ENCODE peak calls at places on chromosomes 2 and 18, in six cellular contexts. One of them, this sample, is unnamed. For H3K9me3, the result is how much of the 10 kb centered on the place peaks cover.

GRCh38 chr2:230956827-230957755 is 32.0 kb upstream of the GPR55 start:
- DNase-seq in A673: peak
- DNase-seq in fibroblast of lung: peak
- DNase-seq in aorta: peak
- DNase-seq in left lung: peak
- DNase-seq in heart right ventricle: peak
- DNase-seq in this sample: no peak

GRCh38 chr18:23824704-23825103 is 135.5 kb downstream of the LAMA3 start:
- DNase-seq in heart right ventricle: no peak
- DNase-seq in fibroblast of lung: no peak
- DNase-seq in A673: no peak
- DNase-seq in aorta: no peak
- DNase-seq in left lung: no peak
- DNase-seq in this sample: no peak

GRCh38 chr2:151638188-151638933 is 95.9 kb downstream of the NEB start:
- DNase-seq in A673: peak
- DNase-seq in heart right ventricle: no peak
- DNase-seq in fibroblast of lung: peak
- DNase-seq in left lung: no peak
- DNase-seq in aorta: no peak
- DNase-seq in this sample: no peak

GRCh38 chr18:62455222-62455621 is 67.6 kb upstream of the ZCCHC2 start:
- DNase-seq in heart right ventricle: no peak
- DNase-seq in fibroblast of lung: no peak
- DNase-seq in A673: no peak
- DNase-seq in left lung: no peak
- DNase-seq in aorta: no peak
- DNase-seq in this sample: no peak

GRCh38 chr2:38871432-38871831 is 4.3 kb downstream of the DHX57 start:
- DNase-seq in A673: no peak
- DNase-seq in heart right ventricle: no peak
- DNase-seq in left lung: no peak
- DNase-seq in fibroblast of lung: no peak
- DNase-seq in aorta: no peak
- DNase-seq in this sample: no peak

GRCh38 chr2:66717491-66717890 is 282.6 kb downstream of the MEIS1 start:
- DNase-seq in left lung: no peak
- DNase-seq in heart right ventricle: no peak
- DNase-seq in fibroblast of lung: peak
- DNase-seq in A673: peak
- DNase-seq in aorta: no peak
- DNase-seq in this sample: no peak

GRCh38 chr2:26495705-26496271 is 17.9 kb upstream of the OTOF start:
- DNase-seq in left lung: no peak
- DNase-seq in A673: no peak
- DNase-seq in heart right ventricle: no peak
- DNase-seq in fibroblast of lung: no peak
- DNase-seq in aorta: no peak
- DNase-seq in this sample: no peak

GRCh38 chr2:200276472-200276871 is 30.0 kb upstream of the SPATS2L start:
- DNase-seq in fibroblast of lung: no peak
- DNase-seq in left lung: no peak
- DNase-seq in heart right ventricle: no peak
- DNase-seq in aorta: no peak
- DNase-seq in A673: no peak
- DNase-seq in this sample: no peak

GRCh38 chr2:142682528-142682927 is 194.9 kb upstream of the KYNU start:
- DNase-seq in heart right ventricle: no peak
- DNase-seq in left lung: no peak
- DNase-seq in A673: peak
- DNase-seq in aorta: no peak
- DNase-seq in fibroblast of lung: peak
- DNase-seq in this sample: no peak

GRCh38 chr2:19887508-19887907 is 14.3 kb downstream of the TTC32 start:
- DNase-seq in aorta: no peak
- DNase-seq in heart right ventricle: no peak
- DNase-seq in left lung: no peak
- DNase-seq in fibroblast of lung: no peak
- DNase-seq in A673: no peak
- DNase-seq in this sample: no peak

GRCh38 chr2:15943914-15944313 is 3.6 kb downstream of the MYCN start:
- DNase-seq in heart right ventricle: no peak
- DNase-seq in aorta: no peak
- DNase-seq in A673: peak
- DNase-seq in fibroblast of lung: peak
- DNase-seq in left lung: no peak
- DNase-seq in this sample: no peak

GRCh38 chr2:33681333-33681732 is 82.2 kb upstream of the FAM98A start:
- DNase-seq in aorta: no peak
- DNase-seq in A673: peak
- DNase-seq in heart right ventricle: no peak
- DNase-seq in fibroblast of lung: peak
- DNase-seq in left lung: no peak
- DNase-seq in this sample: no peak

GRCh38 chr2:148568597-148568996 is 76.0 kb upstream of the EPC2 start:
- DNase-seq in left lung: peak
- DNase-seq in aorta: no peak
- DNase-seq in A673: no peak
- DNase-seq in heart right ventricle: no peak
- DNase-seq in fibroblast of lung: no peak
- DNase-seq in this sample: no peak

GRCh38 chr2:26754972-26755670 is 9.0 kb upstream of the SLC35F6 start:
- DNase-seq in aorta: no peak
- DNase-seq in heart right ventricle: no peak
- DNase-seq in A673: no peak
- DNase-seq in fibroblast of lung: no peak
- DNase-seq in left lung: no peak
- DNase-seq in this sample: no peak

GRCh38 chr18:70907673-70908072 is 618.8 kb downstream of the SOCS6 start:
- DNase-seq in A673: peak
- DNase-seq in aorta: no peak
- DNase-seq in heart right ventricle: no peak
- DNase-seq in fibroblast of lung: peak
- DNase-seq in left lung: no peak
- DNase-seq in this sample: no peak

GRCh38 chr18:48615566-48616401 is 77.0 kb downstream of the CTIF start:
- DNase-seq in heart right ventricle: no peak
- DNase-seq in aorta: no peak
- DNase-seq in A673: no peak
- DNase-seq in left lung: no peak
- DNase-seq in fibroblast of lung: no peak
- DNase-seq in this sample: no peak

GRCh38 chr18:34710430-34711386 is 610 bp downstream of the DTNA start:
- DNase-seq in aorta: no peak
- DNase-seq in A673: peak
- DNase-seq in left lung: no peak
- DNase-seq in fibroblast of lung: peak
- DNase-seq in heart right ventricle: no peak
- DNase-seq in this sample: no peak

GRCh38 chr2:42888846-42889245 is 96.5 kb upstream of the HAAO start:
- DNase-seq in aorta: no peak
- DNase-seq in A673: no peak
- DNase-seq in heart right ventricle: no peak
- DNase-seq in left lung: no peak
- DNase-seq in fibroblast of lung: no peak
- DNase-seq in this sample: no peak

GRCh38 chr2:172740871-172741270 is 5.2 kb downstream of the RAPGEF4 start:
- DNase-seq in heart right ventricle: no peak
- DNase-seq in A673: no peak
- DNase-seq in aorta: no peak
- DNase-seq in fibroblast of lung: no peak
- DNase-seq in left lung: no peak
- DNase-seq in this sample: no peak

GRCh38 chr2:202185816-202186221 is 52.6 kb downstream of the SUMO1 start:
- DNase-seq in aorta: no peak
- DNase-seq in left lung: no peak
- DNase-seq in A673: peak
- DNase-seq in heart right ventricle: no peak
- DNase-seq in fibroblast of lung: peak
- DNase-seq in this sample: no peak

GRCh38 chr18:23547806-23548205 is 38.5 kb downstream of the NPC1 start:
- DNase-seq in fibroblast of lung: no peak
- DNase-seq in A673: no peak
- DNase-seq in heart right ventricle: no peak
- DNase-seq in left lung: no peak
- DNase-seq in aorta: no peak
- DNase-seq in this sample: no peak

GRCh38 chr2:25236736-25237135 is 68.4 kb upstream of the POMC start:
- DNase-seq in aorta: no peak
- DNase-seq in heart right ventricle: no peak
- DNase-seq in fibroblast of lung: no peak
- DNase-seq in left lung: no peak
- DNase-seq in A673: no peak
- DNase-seq in this sample: no peak

GRCh38 chr2:52369176-52369575 is 1337.2 kb upstream of the NRXN1 start:
- DNase-seq in aorta: no peak
- DNase-seq in heart right ventricle: no peak
- DNase-seq in left lung: no peak
- DNase-seq in fibroblast of lung: no peak
- DNase-seq in A673: no peak
- DNase-seq in this sample: no peak
- H3K9me3 ChIP-seq in aorta: under half
- H3K9me3 ChIP-seq in heart right ventricle: under half
- H3K9me3 ChIP-seq in left lung: under half
- H3K9me3 ChIP-seq in fibroblast of lung: under half
- H3K9me3 ChIP-seq in A673: under half
- H3K9me3 ChIP-seq in this sample: under half

DNA sequence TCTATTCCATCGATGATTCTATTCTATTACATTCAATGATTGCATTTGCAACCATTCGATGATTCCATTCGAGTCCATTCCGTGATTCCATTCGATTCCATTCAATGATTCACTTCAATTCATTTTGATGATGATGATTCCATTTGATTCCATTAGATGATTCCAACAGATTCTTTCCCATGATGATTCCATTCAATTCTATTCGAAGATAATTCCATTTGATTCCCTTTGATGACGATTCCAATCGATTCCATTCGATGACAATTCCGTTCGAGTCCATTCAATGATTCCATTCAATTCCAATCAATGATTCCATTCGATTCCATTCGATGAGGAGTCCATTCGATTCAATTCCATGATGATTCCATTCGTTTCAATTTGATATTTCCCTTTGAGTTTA is 1088.8 kb downstream of the RPIA start:
- DNase-seq in left lung: no peak
- DNase-seq in A673: no peak
- DNase-seq in fibroblast of lung: no peak
- DNase-seq in aorta: no peak
- DNase-seq in heart right ventricle: no peak
- DNase-seq in this sample: no peak
- H3K9me3 ChIP-seq in left lung: under half
- H3K9me3 ChIP-seq in A673: half or more
- H3K9me3 ChIP-seq in fibroblast of lung: under half
- H3K9me3 ChIP-seq in aorta: under half
- H3K9me3 ChIP-seq in heart right ventricle: under half
- H3K9me3 ChIP-seq in this sample: under half

GRCh38 chr2:12251121-12251520 is 465.6 kb upstream of the TRIB2 start:
- DNase-seq in A673: no peak
- DNase-seq in heart right ventricle: no peak
- DNase-seq in fibroblast of lung: no peak
- DNase-seq in left lung: no peak
- DNase-seq in aorta: no peak
- DNase-seq in this sample: no peak

GRCh38 chr2:12254280-12254860 is 462.4 kb upstream of the TRIB2 start:
- DNase-seq in fibroblast of lung: no peak
- DNase-seq in A673: no peak
- DNase-seq in left lung: no peak
- DNase-seq in heart right ventricle: no peak
- DNase-seq in aorta: no peak
- DNase-seq in this sample: no peak

GRCh38 chr2:12257476-12257875 is 459.3 kb upstream of the TRIB2 start:
- DNase-seq in left lung: no peak
- DNase-seq in A673: no peak
- DNase-seq in heart right ventricle: no peak
- DNase-seq in aorta: no peak
- DNase-seq in fibroblast of lung: peak
- DNase-seq in this sample: no peak

GRCh38 chr2:12251749-12252148 is 465.0 kb upstream of the TRIB2 start:
- DNase-seq in heart right ventricle: no peak
- DNase-seq in aorta: no peak
- DNase-seq in A673: no peak
- DNase-seq in left lung: no peak
- DNase-seq in fibroblast of lung: no peak
- DNase-seq in this sample: no peak

GRCh38 chr2:12253167-12253778 is 463.5 kb upstream of the TRIB2 start:
- DNase-seq in fibroblast of lung: no peak
- DNase-seq in heart right ventricle: no peak
- DNase-seq in aorta: no peak
- DNase-seq in left lung: no peak
- DNase-seq in A673: no peak
- DNase-seq in this sample: no peak
- H3K9me3 ChIP-seq in fibroblast of lung: under half
- H3K9me3 ChIP-seq in heart right ventricle: under half
- H3K9me3 ChIP-seq in aorta: under half
- H3K9me3 ChIP-seq in left lung: under half
- H3K9me3 ChIP-seq in A673: under half
- H3K9me3 ChIP-seq in this sample: under half

GRCh38 chr18:29605365-29605764 is 1428.4 kb upstream of the CDH2 start:
- DNase-seq in left lung: no peak
- DNase-seq in fibroblast of lung: no peak
- DNase-seq in A673: no peak
- DNase-seq in aorta: no peak
- DNase-seq in heart right ventricle: no peak
- DNase-seq in this sample: no peak
- H3K9me3 ChIP-seq in left lung: under half
- H3K9me3 ChIP-seq in fibroblast of lung: under half
- H3K9me3 ChIP-seq in A673: under half
- H3K9me3 ChIP-seq in aorta: under half
- H3K9me3 ChIP-seq in heart right ventricle: under half
- H3K9me3 ChIP-seq in this sample: under half

GRCh38 chr2:98494699-98495098 is 50.0 kb downstream of the INPP4A start:
- DNase-seq in heart right ventricle: no peak
- DNase-seq in aorta: no peak
- DNase-seq in A673: no peak
- DNase-seq in left lung: no peak
- DNase-seq in fibroblast of lung: no peak
- DNase-seq in this sample: no peak
- H3K9me3 ChIP-seq in heart right ventricle: under half
- H3K9me3 ChIP-seq in aorta: under half
- H3K9me3 ChIP-seq in A673: under half
- H3K9me3 ChIP-seq in left lung: under half
- H3K9me3 ChIP-seq in fibroblast of lung: under half
- H3K9me3 ChIP-seq in this sample: under half

This sample was measured in gastrocnemius medialis.